ENCODE peak calls at places on chromosomes 3 and 15, in four cellular contexts. I, Y, O and F are unnamed samples.

GRCh38 chr3:55873523-55874254 is 386.6 kb upstream of the WNT5A start:
- DNase-seq in I (no peak), Y (no peak), O (no peak), F (no peak)

GRCh38 chr3:127234784-127235183 is 41.9 kb downstream of the PRR23E start:
- DNase-seq in I (no peak), Y (no peak), O (no peak), F (no peak)

GRCh38 chr15:78726870-78727551 is 84.3 kb downstream of the ADAMTS7 start:
- DNase-seq in I (peak; percentile 34), Y (no peak), O (no peak), F (peak; percentile 93)

GRCh38 chr3:151769175-151769574 is 35.4 kb downstream of the AADACL2 start:
- DNase-seq in I (no peak), Y (no peak), O (no peak), F (no peak)

GRCh38 chr3:123660900-123661299 is 76.0 kb upstream of the HACD2 start:
- DNase-seq in I (peak; percentile 87), Y (peak; percentile 91), O (no peak), F (no peak)

GRCh38 chr3:156217674-156218352 is 97.4 kb downstream of the KCNAB1 start:
- DNase-seq in I (no peak), Y (no peak), O (no peak), F (no peak)

GRCh38 chr3:102233881-102234280 is 200.9 kb upstream of the ZPLD1 start:
- DNase-seq in I (no peak), Y (no peak), O (no peak), F (peak; percentile 85)

GRCh38 chr3:98734737-98735136 is 28.4 kb upstream of the ST3GAL6 start:
- DNase-seq in I (no peak), Y (no peak), O (no peak), F (no peak)

GRCh38 chr3:120441776-120442175 is 9.0 kb downstream of the FSTL1 start:
- DNase-seq in I (no peak), Y (no peak), O (no peak), F (no peak)

GRCh38 chr15:62649793-62650420 is 392.6 kb upstream of the TPM1 start:
- DNase-seq in I (no peak), Y (no peak), O (no peak), F (no peak)

GRCh38 chr3:149020196-149020838 is 29.0 kb downstream of the GYG1 start:
- DNase-seq in I (no peak), Y (no peak), O (no peak), F (no peak)

GRCh38 chr3:153273767-153274443 is 111.9 kb downstream of the RAP2B start:
- DNase-seq in I (no peak), Y (no peak), O (no peak), F (no peak)

GRCh38 chr15:45166792-45167630 is 20.8 kb downstream of the SHF start:
- DNase-seq in I (peak; percentile 83), Y (peak; percentile 32), O (peak; percentile 75), F (peak; percentile 96)

GRCh38 chr15:85380860-85381535 is 595 bp downstream of the AKAP13 start:
- DNase-seq in I (peak; percentile 50), Y (no peak), O (peak; percentile 56), F (peak; percentile 72)

GRCh38 chr15:74584779-74585178 is 30.9 kb upstream of the CLK3 start:
- DNase-seq in I (no peak), Y (no peak), O (no peak), F (no peak)

GRCh38 chr3:175941352-175941751 is 1082.2 kb downstream of the NAALADL2 start:
- DNase-seq in I (no peak), Y (no peak), O (no peak), F (peak; percentile 68)

GRCh38 chr3:195015021-195015420 is 255.9 kb downstream of the XXYLT1 start:
- DNase-seq in I (no peak), Y (no peak), O (no peak), F (no peak)

GRCh38 chr3:89358281-89358680 is 250.9 kb downstream of the EPHA3 start:
- DNase-seq in I (no peak), Y (no peak), O (no peak), F (no peak)

GRCh38 chr3:146469206-146470017 is at the start of gene PLSCR2:
- DNase-seq in I (peak; percentile 84), Y (no peak), O (peak; percentile 53), F (peak; percentile 80)